ENCODE peak calls at places on chromosomes 7 and 10, in six cellular contexts. O is pancreas; V is OCI-LY7; C is psoas muscle; X is uterus; S is naive thymus-derived CD4-positive, alpha-beta T cell. Q is an unnamed sample. For H3K36me3 and H3K4me1, the result is how much of the 10 kb centered on the place peaks cover.

GRCh38 chr10:43905502-43906236 is 257.0 kb upstream of the ZNF32 start:
- DNase-seq in C (peak), S (no peak), V (no peak), O (no peak), X (no peak), Q (no peak)

GRCh38 chr7:85474234-85474633 is 287.4 kb upstream of the SEMA3D start:
- DNase-seq in X (no peak), S (no peak), O (no peak), V (no peak), C (no peak), Q (no peak)

GRCh38 chr7:122652851-122653250 is 46.1 kb downstream of the RNF133 start:
- DNase-seq in S (no peak), C (no peak), V (no peak), O (no peak), X (no peak), Q (no peak)

GRCh38 chr10:88254091-88254490 is 329.0 kb downstream of the RNLS start:
- DNase-seq in V (no peak), C (peak), X (peak), O (no peak), S (no peak), Q (peak)

GRCh38 chr10:96719850-96720421 is 378 bp downstream of the PIK3AP1 start:
- DNase-seq in O (peak), V (peak), X (no peak), C (peak), S (peak), Q (no peak)

GRCh38 chr7:101172005-101172853 is 6.9 kb upstream of the VGF start:
- DNase-seq in O (no peak), C (no peak), V (peak), S (no peak), X (no peak), Q (no peak)

GRCh38 chr10:118107040-118107439 is 60.3 kb upstream of the RAB11FIP2 start:
- DNase-seq in X (no peak), V (no peak), S (no peak), O (no peak), C (no peak), Q (no peak)

GRCh38 chr7:84948632-84949031 is 238.2 kb downstream of the SEMA3D start:
- DNase-seq in C (no peak), O (no peak), S (no peak), V (no peak), X (no peak), Q (peak)

GRCh38 chr7:5704534-5704922 is 76.9 kb downstream of the RNF216 start:
- DNase-seq in X (peak), V (peak), C (peak), S (peak), O (peak), Q (peak)
- H3K36me3 ChIP-seq in X (under half), V (under half), C (under half), S (under half), O (under half), Q (half or more)

GRCh38 chr10:125102821-125103220 is 57.5 kb downstream of the CTBP2 start:
- DNase-seq in V (peak), O (no peak), S (no peak), X (no peak), C (no peak), Q (no peak)
- H3K4me1 ChIP-seq in V (under half), O (under half), S (under half), X (under half), C (half or more), Q (under half)

GRCh38 chr10:24596531-24596930 is 127.2 kb downstream of the ARHGAP21 start:
- DNase-seq in O (no peak), X (no peak), S (no peak), V (no peak), C (no peak), Q (no peak)

GRCh38 chr10:24589265-24589664 is 134.4 kb downstream of the ARHGAP21 start:
- DNase-seq in S (no peak), X (no peak), O (no peak), C (no peak), V (no peak), Q (no peak)

DNA sequence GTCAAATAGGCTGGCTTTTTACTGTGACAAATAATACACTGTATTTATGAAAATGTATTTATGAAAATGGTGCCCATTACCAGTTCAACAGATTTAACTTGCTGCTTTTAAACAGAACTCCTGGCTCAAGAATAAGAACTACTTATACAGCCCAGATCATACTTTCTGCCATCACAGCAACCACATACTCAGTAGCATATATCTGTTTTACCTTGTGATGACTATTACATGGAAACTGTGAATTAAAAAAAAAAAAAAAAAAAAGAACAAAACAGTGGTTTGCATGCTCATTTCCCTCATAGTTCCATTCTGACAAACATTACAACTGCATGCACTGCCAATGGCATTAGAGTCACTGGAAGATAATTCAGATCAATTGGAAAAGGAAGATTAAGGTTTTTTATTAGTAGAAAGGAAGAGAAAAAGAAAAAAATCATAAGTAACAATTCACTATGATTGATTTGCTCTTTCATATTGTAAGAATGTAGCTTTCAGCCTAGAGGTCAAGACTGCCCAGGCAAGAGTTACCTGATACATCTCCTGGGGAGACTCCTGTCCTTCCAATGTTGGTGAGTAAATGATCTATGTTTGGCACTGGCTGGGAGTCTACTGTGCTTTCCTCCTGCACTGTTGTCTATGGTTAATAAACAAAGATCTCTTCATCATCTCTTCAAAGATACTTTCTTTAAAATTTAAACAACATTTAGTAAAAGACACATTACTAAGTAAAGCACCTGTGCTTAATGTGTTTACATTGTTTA is 132.8 kb downstream of the ARHGAP21 start:
- DNase-seq in S (no peak), V (no peak), X (no peak), C (no peak), O (no peak), Q (no peak)
- H3K36me3 ChIP-seq in S (under half), V (under half), X (under half), C (under half), O (under half), Q (half or more)

GRCh38 chr10:103546401-103546800 is 52.9 kb downstream of the NEURL1 start:
- DNase-seq in V (no peak), O (no peak), X (peak), S (no peak), C (no peak), Q (no peak)

GRCh38 chr10:103545771-103546281 is 52.3 kb downstream of the NEURL1 start:
- DNase-seq in O (peak), S (no peak), X (peak), V (peak), C (no peak), Q (no peak)

GRCh38 chr10:103548581-103549348 is 55.3 kb downstream of the NEURL1 start:
- DNase-seq in V (no peak), X (peak), O (peak), S (no peak), C (peak), Q (no peak)

GRCh38 chr10:103548006-103548405 is 54.5 kb downstream of the NEURL1 start:
- DNase-seq in S (no peak), V (peak), X (peak), O (no peak), C (no peak), Q (no peak)

DNA sequence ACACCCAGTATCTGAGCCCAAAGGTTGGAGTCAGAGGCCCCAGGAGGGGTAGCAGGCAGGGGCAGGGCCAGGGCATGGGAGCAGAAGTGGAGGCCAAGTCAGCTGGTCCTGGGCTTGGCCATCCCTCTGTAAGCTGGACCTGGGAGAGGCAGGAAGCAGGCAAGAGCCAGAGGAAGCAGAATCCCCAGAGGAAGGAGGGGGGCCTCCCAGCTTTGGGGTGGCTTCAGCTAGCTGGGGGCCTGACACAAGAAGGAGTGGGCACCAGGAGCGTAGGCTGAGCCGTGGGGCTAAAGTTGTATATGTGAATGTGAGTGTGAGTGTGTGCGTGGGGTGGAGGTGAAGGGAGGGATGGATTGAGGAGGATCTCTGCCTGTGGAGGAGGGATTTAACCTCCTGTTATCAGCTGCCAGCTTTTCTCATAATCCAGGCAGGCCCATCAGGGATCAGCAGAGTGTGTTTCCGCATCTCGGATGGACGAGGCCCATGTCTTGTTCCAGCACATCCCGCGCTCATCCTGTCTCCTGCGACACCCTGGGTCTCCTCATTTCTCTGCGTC is 54.0 kb downstream of the NEURL1 start:
- DNase-seq in C (no peak), V (no peak), O (no peak), X (peak), S (no peak), Q (no peak)
- H3K4me1 ChIP-seq in C (under half), V (half or more), O (half or more), X (under half), S (under half), Q (under half)

GRCh38 chr7:102321351-102322201 is 34.7 kb downstream of the SPDYE6 start:
- DNase-seq in S (no peak), O (no peak), C (no peak), X (no peak), V (no peak), Q (peak)

GRCh38 chr7:102320601-102321350 is 34.1 kb downstream of the SH2B2 start:
- DNase-seq in C (no peak), X (no peak), V (no peak), S (no peak), O (no peak), Q (peak)

GRCh38 chr7:102318482-102318971 is 31.9 kb downstream of the SH2B2 start:
- DNase-seq in S (no peak), C (no peak), O (peak), X (no peak), V (no peak), Q (no peak)

GRCh38 chr7:102320181-102320580 is 33.5 kb downstream of the SH2B2 start:
- DNase-seq in S (no peak), O (no peak), V (no peak), X (no peak), C (no peak), Q (no peak)

DNA sequence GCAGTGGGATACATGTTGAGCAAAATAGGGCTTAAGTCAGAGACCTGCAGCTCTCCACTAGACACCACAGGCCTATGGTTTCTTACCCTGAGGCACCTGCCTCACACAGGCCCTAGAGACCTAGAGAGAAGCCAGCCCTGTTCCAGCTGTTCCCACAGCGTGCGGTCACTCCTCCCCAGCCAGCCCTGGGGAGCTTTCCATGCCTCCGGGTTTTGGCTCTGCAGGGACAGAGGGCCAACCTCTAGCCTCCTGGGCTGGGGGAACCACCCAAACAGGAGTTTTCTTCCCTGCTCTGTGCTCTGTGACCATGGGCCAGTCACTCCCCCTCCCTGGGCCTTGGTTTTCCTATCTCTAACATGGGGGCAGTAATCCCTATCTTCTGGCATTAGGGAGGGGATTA is 33.0 kb downstream of the SH2B2 start:
- DNase-seq in O (no peak), X (no peak), C (no peak), V (no peak), S (no peak), Q (no peak)
- H3K36me3 ChIP-seq in O (under half), X (under half), C (under half), V (half or more), S (under half), Q (half or more)

GRCh38 chr10:29791773-29792172 is 157.0 kb upstream of the SVIL start:
- DNase-seq in C (no peak), S (no peak), X (no peak), V (no peak), O (no peak), Q (no peak)
- H3K4me1 ChIP-seq in C (under half), S (under half), X (under half), V (under half), O (under half), Q (under half)

GRCh38 chr7:75595766-75596165 is 103.6 kb downstream of the SPDYE5 start:
- DNase-seq in C (no peak), O (no peak), V (no peak), S (no peak), X (no peak), Q (no peak)

GRCh38 chr7:75596727-75597614 is 104.9 kb downstream of the SPDYE5 start:
- DNase-seq in O (no peak), C (no peak), X (no peak), S (no peak), V (no peak), Q (peak)

GRCh38 chr7:75590373-75591005 is 98.4 kb downstream of the SPDYE5 start:
- DNase-seq in X (no peak), S (no peak), V (no peak), C (no peak), O (no peak), Q (no peak)

DNA sequence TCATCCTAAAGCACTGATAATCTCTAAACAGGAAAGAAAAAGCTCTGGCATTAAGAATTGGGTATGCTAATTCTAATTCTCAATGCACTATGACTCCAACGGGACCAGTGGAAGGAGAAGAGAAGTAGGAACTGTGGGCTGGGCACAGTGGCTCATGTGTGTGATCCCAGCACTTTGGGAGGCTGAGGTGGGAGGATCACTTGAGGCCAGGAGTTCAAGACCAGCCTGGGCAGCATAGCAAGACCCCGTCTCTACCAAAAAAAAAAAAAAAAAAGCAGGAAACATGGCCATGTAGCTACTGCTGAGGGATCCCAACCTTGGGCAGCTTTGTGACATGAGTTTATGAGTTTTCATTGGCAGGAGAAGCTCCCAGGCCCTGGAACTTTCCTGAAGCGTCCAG is 99.3 kb downstream of the SPDYE5 start:
- DNase-seq in O (no peak), X (no peak), C (no peak), V (no peak), S (no peak), Q (no peak)
- H3K36me3 ChIP-seq in O (under half), X (under half), C (under half), V (under half), S (under half), Q (under half)

GRCh38 chr7:127678947-127679346 is 27.0 kb downstream of the SND1 start:
- DNase-seq in C (no peak), V (no peak), O (no peak), S (no peak), X (no peak), Q (peak)

GRCh38 chr7:127683776-127684681 is 32.0 kb downstream of the SND1 start:
- DNase-seq in C (no peak), S (no peak), O (no peak), X (no peak), V (peak), Q (no peak)

GRCh38 chr7:127682140-127682539 is 30.1 kb downstream of the SND1 start:
- DNase-seq in S (no peak), X (no peak), V (no peak), C (no peak), O (no peak), Q (no peak)

GRCh38 chr7:127678330-127678729 is 26.3 kb downstream of the SND1 start:
- DNase-seq in O (no peak), C (no peak), S (no peak), X (no peak), V (no peak), Q (peak)

DNA sequence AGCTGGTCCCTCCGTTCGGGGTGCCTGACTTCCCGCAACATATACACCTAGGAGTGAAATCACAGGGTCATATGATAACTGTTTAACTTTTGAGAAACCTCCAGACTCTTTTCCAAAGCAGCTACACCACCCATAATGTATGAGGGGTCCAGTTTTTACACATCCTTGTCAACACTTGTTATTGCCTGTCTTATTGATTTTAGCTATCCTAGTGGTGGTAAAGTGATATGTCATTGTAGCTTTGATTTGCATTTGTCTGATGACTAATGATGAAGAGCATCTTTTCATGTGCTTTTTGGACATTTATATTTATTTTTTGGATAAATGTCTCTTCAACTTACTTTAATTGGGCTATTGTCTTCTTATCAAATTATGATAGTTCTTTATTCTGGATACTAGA is 29.0 kb downstream of the SND1 start:
- DNase-seq in O (no peak), X (no peak), V (no peak), C (no peak), S (no peak), Q (no peak)
- H3K4me1 ChIP-seq in O (under half), X (under half), V (under half), C (under half), S (under half), Q (under half)

Q was measured in SJSA1.